ENCODE peak calls at places on chromosomes 12 and 14, in nine cellular contexts. One of them, this sample, is unnamed.

GRCh38 chr12:56661979-56662638 is 16.3 kb upstream of the ATP5F1B start:
- DNase-seq in upper lobe of left lung: no peak
- DNase-seq in MM.1S: no peak
- DNase-seq in dorsolateral prefrontal cortex: peak
- DNase-seq in CD4-positive, alpha-beta T cell: no peak
- DNase-seq in WERI-Rb-1: no peak
- DNase-seq in heart left ventricle: no peak
- DNase-seq in fibroblast of lung: no peak
- DNase-seq in GM13977: no peak
- DNase-seq in this sample: no peak

GRCh38 chr12:43038991-43039390 is 449.4 kb upstream of the PRICKLE1 start:
- DNase-seq in CD4-positive, alpha-beta T cell: no peak
- DNase-seq in MM.1S: no peak
- DNase-seq in WERI-Rb-1: no peak
- DNase-seq in GM13977: no peak
- DNase-seq in fibroblast of lung: peak
- DNase-seq in upper lobe of left lung: no peak
- DNase-seq in dorsolateral prefrontal cortex: no peak
- DNase-seq in heart left ventricle: no peak
- DNase-seq in this sample: no peak

GRCh38 chr12:46219892-46220655 is 48.8 kb downstream of the SLC38A1 start:
- DNase-seq in dorsolateral prefrontal cortex: no peak
- DNase-seq in WERI-Rb-1: no peak
- DNase-seq in GM13977: no peak
- DNase-seq in MM.1S: no peak
- DNase-seq in heart left ventricle: no peak
- DNase-seq in upper lobe of left lung: no peak
- DNase-seq in CD4-positive, alpha-beta T cell: peak
- DNase-seq in fibroblast of lung: peak
- DNase-seq in this sample: no peak

GRCh38 chr14:69288001-69288771 is 28.2 kb downstream of the GALNT16 start:
- DNase-seq in WERI-Rb-1: peak
- DNase-seq in dorsolateral prefrontal cortex: peak
- DNase-seq in CD4-positive, alpha-beta T cell: no peak
- DNase-seq in MM.1S: no peak
- DNase-seq in heart left ventricle: peak
- DNase-seq in GM13977: no peak
- DNase-seq in upper lobe of left lung: no peak
- DNase-seq in fibroblast of lung: peak
- DNase-seq in this sample: peak

GRCh38 chr12:122003646-122004611 is 17.8 kb upstream of the BCL7A start:
- DNase-seq in fibroblast of lung: peak
- DNase-seq in GM13977: peak
- DNase-seq in upper lobe of left lung: peak
- DNase-seq in heart left ventricle: no peak
- DNase-seq in WERI-Rb-1: no peak
- DNase-seq in dorsolateral prefrontal cortex: no peak
- DNase-seq in MM.1S: no peak
- DNase-seq in CD4-positive, alpha-beta T cell: no peak
- DNase-seq in this sample: no peak

GRCh38 chr12:67161322-67161918 is 107.7 kb upstream of the CAND1 start:
- DNase-seq in fibroblast of lung: peak
- DNase-seq in WERI-Rb-1: peak
- DNase-seq in dorsolateral prefrontal cortex: no peak
- DNase-seq in GM13977: peak
- DNase-seq in MM.1S: peak
- DNase-seq in heart left ventricle: no peak
- DNase-seq in CD4-positive, alpha-beta T cell: peak
- DNase-seq in upper lobe of left lung: no peak
- DNase-seq in this sample: peak

GRCh38 chr14:76985021-76985420 is 43.5 kb downstream of the IRF2BPL start:
- DNase-seq in GM13977: no peak
- DNase-seq in CD4-positive, alpha-beta T cell: no peak
- DNase-seq in fibroblast of lung: peak
- DNase-seq in dorsolateral prefrontal cortex: no peak
- DNase-seq in MM.1S: no peak
- DNase-seq in WERI-Rb-1: no peak
- DNase-seq in heart left ventricle: no peak
- DNase-seq in upper lobe of left lung: no peak
- DNase-seq in this sample: peak

GRCh38 chr12:106446429-106447092 is 89.0 kb downstream of the POLR3B start:
- DNase-seq in upper lobe of left lung: no peak
- DNase-seq in dorsolateral prefrontal cortex: no peak
- DNase-seq in fibroblast of lung: peak
- DNase-seq in CD4-positive, alpha-beta T cell: no peak
- DNase-seq in MM.1S: no peak
- DNase-seq in GM13977: no peak
- DNase-seq in WERI-Rb-1: no peak
- DNase-seq in heart left ventricle: no peak
- DNase-seq in this sample: peak

GRCh38 chr14:83473846-83474245 is 1940.2 kb upstream of the SEL1L start:
- DNase-seq in WERI-Rb-1: no peak
- DNase-seq in CD4-positive, alpha-beta T cell: no peak
- DNase-seq in GM13977: no peak
- DNase-seq in upper lobe of left lung: no peak
- DNase-seq in dorsolateral prefrontal cortex: no peak
- DNase-seq in heart left ventricle: no peak
- DNase-seq in MM.1S: no peak
- DNase-seq in fibroblast of lung: peak
- DNase-seq in this sample: no peak

GRCh38 chr14:55802986-55803431 is 223.0 kb downstream of the KTN1 start:
- DNase-seq in CD4-positive, alpha-beta T cell: no peak
- DNase-seq in fibroblast of lung: peak
- DNase-seq in GM13977: no peak
- DNase-seq in upper lobe of left lung: no peak
- DNase-seq in WERI-Rb-1: no peak
- DNase-seq in heart left ventricle: no peak
- DNase-seq in dorsolateral prefrontal cortex: no peak
- DNase-seq in MM.1S: no peak
- DNase-seq in this sample: no peak

GRCh38 chr14:65412881-65413738 is 580 bp downstream of the FUT8 start:
- DNase-seq in dorsolateral prefrontal cortex: peak
- DNase-seq in heart left ventricle: no peak
- DNase-seq in upper lobe of left lung: no peak
- DNase-seq in MM.1S: no peak
- DNase-seq in WERI-Rb-1: peak
- DNase-seq in fibroblast of lung: peak
- DNase-seq in GM13977: no peak
- DNase-seq in CD4-positive, alpha-beta T cell: peak
- DNase-seq in this sample: peak

GRCh38 chr12:6826125-6826733 is 2.0 kb upstream of the P3H3 start:
- DNase-seq in dorsolateral prefrontal cortex: no peak
- DNase-seq in fibroblast of lung: no peak
- DNase-seq in GM13977: no peak
- DNase-seq in heart left ventricle: no peak
- DNase-seq in MM.1S: no peak
- DNase-seq in upper lobe of left lung: no peak
- DNase-seq in CD4-positive, alpha-beta T cell: no peak
- DNase-seq in WERI-Rb-1: no peak
- DNase-seq in this sample: no peak

GRCh38 chr12:123478762-123479161 is 20.8 kb downstream of the SNRNP35 start:
- DNase-seq in upper lobe of left lung: no peak
- DNase-seq in dorsolateral prefrontal cortex: peak
- DNase-seq in GM13977: no peak
- DNase-seq in CD4-positive, alpha-beta T cell: no peak
- DNase-seq in MM.1S: no peak
- DNase-seq in WERI-Rb-1: no peak
- DNase-seq in fibroblast of lung: peak
- DNase-seq in heart left ventricle: peak
- DNase-seq in this sample: no peak

GRCh38 chr14:20347747-20348146 is 4.3 kb downstream of the PARP2 start:
- DNase-seq in heart left ventricle: no peak
- DNase-seq in CD4-positive, alpha-beta T cell: no peak
- DNase-seq in MM.1S: no peak
- DNase-seq in GM13977: no peak
- DNase-seq in WERI-Rb-1: no peak
- DNase-seq in fibroblast of lung: no peak
- DNase-seq in dorsolateral prefrontal cortex: no peak
- DNase-seq in upper lobe of left lung: no peak
- DNase-seq in this sample: no peak

GRCh38 chr14:77970646-77971045 is 170.7 kb downstream of the ADCK1 start:
- DNase-seq in dorsolateral prefrontal cortex: no peak
- DNase-seq in WERI-Rb-1: no peak
- DNase-seq in CD4-positive, alpha-beta T cell: no peak
- DNase-seq in heart left ventricle: no peak
- DNase-seq in fibroblast of lung: peak
- DNase-seq in upper lobe of left lung: no peak
- DNase-seq in GM13977: no peak
- DNase-seq in MM.1S: no peak
- DNase-seq in this sample: no peak

GRCh38 chr14:29527286-29527685 is 400.4 kb downstream of the PRKD1 start:
- DNase-seq in dorsolateral prefrontal cortex: no peak
- DNase-seq in fibroblast of lung: no peak
- DNase-seq in CD4-positive, alpha-beta T cell: no peak
- DNase-seq in MM.1S: no peak
- DNase-seq in upper lobe of left lung: no peak
- DNase-seq in heart left ventricle: no peak
- DNase-seq in GM13977: no peak
- DNase-seq in WERI-Rb-1: no peak
- DNase-seq in this sample: no peak

GRCh38 chr14:29518335-29518734 is 409.3 kb downstream of the PRKD1 start:
- DNase-seq in CD4-positive, alpha-beta T cell: no peak
- DNase-seq in heart left ventricle: no peak
- DNase-seq in GM13977: no peak
- DNase-seq in fibroblast of lung: peak
- DNase-seq in MM.1S: no peak
- DNase-seq in WERI-Rb-1: no peak
- DNase-seq in dorsolateral prefrontal cortex: no peak
- DNase-seq in upper lobe of left lung: no peak
- DNase-seq in this sample: no peak

DNA sequence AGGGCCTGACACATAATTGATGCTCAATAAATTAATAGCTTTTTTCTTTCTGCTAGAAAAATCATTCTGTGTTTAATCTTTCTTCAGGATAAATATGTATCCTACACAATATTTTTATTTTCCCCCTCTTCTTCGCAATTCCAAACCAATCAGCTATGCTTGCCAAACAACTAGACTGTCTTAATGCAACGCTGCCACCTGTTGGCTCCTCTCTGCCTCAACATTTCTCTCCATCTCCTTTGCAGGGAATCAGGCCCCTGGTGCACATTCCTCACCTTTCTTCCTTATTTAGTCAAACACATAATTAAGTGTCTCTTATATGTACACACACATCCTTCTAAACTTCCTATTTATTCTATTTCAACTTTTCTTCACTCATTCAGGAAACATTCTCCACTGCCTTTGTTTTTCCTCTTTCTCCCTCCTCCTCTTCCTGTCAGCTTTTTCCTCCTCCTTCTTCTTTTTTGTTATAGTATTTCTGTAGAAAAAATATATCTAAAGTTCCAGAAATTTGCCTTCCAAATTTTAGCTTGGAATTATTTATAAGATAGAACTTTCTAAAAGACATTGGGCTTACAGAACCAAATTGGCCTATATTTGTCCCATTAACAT is 406.0 kb downstream of the PRKD1 start:
- DNase-seq in heart left ventricle: no peak
- DNase-seq in MM.1S: no peak
- DNase-seq in fibroblast of lung: peak
- DNase-seq in CD4-positive, alpha-beta T cell: no peak
- DNase-seq in upper lobe of left lung: no peak
- DNase-seq in WERI-Rb-1: peak
- DNase-seq in GM13977: no peak
- DNase-seq in dorsolateral prefrontal cortex: no peak
- DNase-seq in this sample: no peak
- TF ChIP-seq CTCF in heart left ventricle: no peak
- TF ChIP-seq CTCF in MM.1S: peak
- TF ChIP-seq CTCF in fibroblast of lung: peak
- TF ChIP-seq CTCF in CD4-positive, alpha-beta T cell: no peak
- TF ChIP-seq CTCF in upper lobe of left lung: no peak
- TF ChIP-seq CTCF in WERI-Rb-1: peak
- TF ChIP-seq CTCF in GM13977: peak
- TF ChIP-seq CTCF in dorsolateral prefrontal cortex: no peak
- TF ChIP-seq CTCF in this sample: peak

GRCh38 chr12:58906917-58907316 is 13.4 kb downstream of the LRIG3 start:
- DNase-seq in GM13977: no peak
- DNase-seq in fibroblast of lung: no peak
- DNase-seq in CD4-positive, alpha-beta T cell: no peak
- DNase-seq in MM.1S: no peak
- DNase-seq in heart left ventricle: no peak
- DNase-seq in WERI-Rb-1: no peak
- DNase-seq in upper lobe of left lung: no peak
- DNase-seq in dorsolateral prefrontal cortex: no peak
- DNase-seq in this sample: no peak
- TF ChIP-seq CTCF in GM13977: no peak
- TF ChIP-seq CTCF in fibroblast of lung: no peak
- TF ChIP-seq CTCF in CD4-positive, alpha-beta T cell: no peak
- TF ChIP-seq CTCF in MM.1S: no peak
- TF ChIP-seq CTCF in heart left ventricle: no peak
- TF ChIP-seq CTCF in WERI-Rb-1: no peak
- TF ChIP-seq CTCF in upper lobe of left lung: no peak
- TF ChIP-seq CTCF in dorsolateral prefrontal cortex: no peak
- TF ChIP-seq CTCF in this sample: no peak

DNA sequence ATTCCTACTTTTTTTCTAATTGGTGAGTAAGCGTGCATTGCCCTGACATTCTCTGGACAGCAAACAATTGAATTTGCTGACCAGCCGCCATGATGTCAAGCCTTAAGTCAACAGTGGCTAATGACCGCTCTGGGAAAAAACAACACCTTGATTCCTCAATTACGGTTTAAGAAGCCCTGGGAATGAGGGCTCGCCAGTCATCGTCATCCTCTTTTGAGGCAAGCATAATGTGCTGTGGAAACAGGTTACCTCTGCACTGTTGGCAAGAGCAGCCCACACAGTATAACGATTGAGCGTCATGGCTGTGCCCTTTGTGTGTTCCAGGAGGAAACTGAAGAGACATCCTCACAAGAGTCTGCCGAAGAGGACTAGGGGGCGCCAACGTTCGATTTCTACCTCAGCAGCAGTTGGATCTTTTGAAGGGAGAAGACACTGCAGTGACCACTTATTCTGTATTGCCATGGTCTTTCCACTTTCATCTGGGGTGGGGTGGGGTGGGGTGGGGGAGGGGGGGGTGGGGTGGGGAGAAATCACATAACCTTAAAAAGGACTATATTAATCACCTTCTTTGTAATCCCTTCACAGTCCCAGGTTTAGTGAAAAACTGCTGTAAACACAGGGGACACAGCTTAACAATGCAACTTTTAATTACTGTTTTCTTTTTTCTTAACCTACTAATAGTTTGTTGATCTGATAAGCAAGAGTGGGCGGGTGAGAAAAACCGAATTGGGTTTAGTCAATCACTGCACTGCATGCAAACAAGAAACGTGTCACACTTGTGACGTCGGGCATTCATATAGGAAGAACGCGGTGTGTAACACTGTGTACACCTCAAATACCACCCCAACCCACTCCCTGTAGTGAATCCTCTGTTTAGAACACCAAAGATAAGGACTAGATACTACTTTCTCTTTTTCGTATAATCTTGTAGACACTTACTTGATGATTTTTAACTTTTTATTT is 138.9 kb downstream of the HMGA2 start:
- DNase-seq in WERI-Rb-1: peak
- DNase-seq in GM13977: no peak
- DNase-seq in fibroblast of lung: peak
- DNase-seq in CD4-positive, alpha-beta T cell: no peak
- DNase-seq in dorsolateral prefrontal cortex: no peak
- DNase-seq in heart left ventricle: no peak
- DNase-seq in MM.1S: peak
- DNase-seq in upper lobe of left lung: no peak
- DNase-seq in this sample: peak
- TF ChIP-seq CTCF in WERI-Rb-1: peak
- TF ChIP-seq CTCF in GM13977: peak
- TF ChIP-seq CTCF in fibroblast of lung: no peak
- TF ChIP-seq CTCF in CD4-positive, alpha-beta T cell: no peak
- TF ChIP-seq CTCF in dorsolateral prefrontal cortex: no peak
- TF ChIP-seq CTCF in heart left ventricle: no peak
- TF ChIP-seq CTCF in MM.1S: no peak
- TF ChIP-seq CTCF in upper lobe of left lung: no peak
- TF ChIP-seq CTCF in this sample: peak

GRCh38 chr14:81252278-81252677 is 31.5 kb upstream of the GTF2A1 start:
- DNase-seq in fibroblast of lung: no peak
- DNase-seq in GM13977: no peak
- DNase-seq in CD4-positive, alpha-beta T cell: no peak
- DNase-seq in heart left ventricle: no peak
- DNase-seq in upper lobe of left lung: no peak
- DNase-seq in WERI-Rb-1: no peak
- DNase-seq in MM.1S: no peak
- DNase-seq in dorsolateral prefrontal cortex: no peak
- DNase-seq in this sample: no peak
- TF ChIP-seq CTCF in fibroblast of lung: no peak
- TF ChIP-seq CTCF in GM13977: peak
- TF ChIP-seq CTCF in CD4-positive, alpha-beta T cell: no peak
- TF ChIP-seq CTCF in heart left ventricle: no peak
- TF ChIP-seq CTCF in upper lobe of left lung: no peak
- TF ChIP-seq CTCF in WERI-Rb-1: no peak
- TF ChIP-seq CTCF in MM.1S: no peak
- TF ChIP-seq CTCF in dorsolateral prefrontal cortex: no peak
- TF ChIP-seq CTCF in this sample: no peak

This sample was measured in neural crest cell.